ENCODE peak calls at places on chromosomes 16 and 17, in seven cellular contexts. M is H1, I is HepG2, G is K562, N is HCT116, S is SK-N-SH, Q is GM12878. Z is an unnamed sample.

GRCh38 chr17:75242461-75243042 is 18.9 kb downstream of the GGA3 start:
- DNase-seq in M (no peak), G (no peak), S (no peak), Q (no peak), I (no peak), N (no peak), Z (no peak)

GRCh38 chr17:76497979-76498885 is 3.0 kb downstream of the RHBDF2 start:
- DNase-seq in N (no peak), S (peak), Q (no peak), M (no peak), G (no peak), I (peak), Z (peak)

GRCh38 chr17:29433551-29433950 is 43.4 kb downstream of the TAOK1 start:
- DNase-seq in Q (no peak), G (peak), I (no peak), M (no peak), S (no peak), N (no peak), Z (no peak)

GRCh38 chr17:58268774-58269556 is 11.8 kb downstream of the MPO start:
- DNase-seq in M (no peak), N (no peak), G (no peak), I (no peak), S (peak), Q (no peak), Z (no peak)

GRCh38 chr17:13884347-13884746 is 185.0 kb upstream of the COX10 start:
- DNase-seq in M (no peak), N (no peak), I (no peak), G (no peak), S (no peak), Q (no peak), Z (no peak)

GRCh38 chr16:3816326-3816725 is 64.2 kb downstream of the CREBBP start:
- DNase-seq in Q (no peak), N (no peak), I (no peak), S (no peak), G (no peak), M (no peak), Z (no peak)

GRCh38 chr17:32111141-32111771 is 31.0 kb upstream of the RHOT1 start:
- DNase-seq in Q (no peak), M (peak), G (peak), I (peak), S (peak), N (no peak), Z (peak)

GRCh38 chr16:76474048-76474447 is 196.8 kb downstream of the CNTNAP4 start:
- DNase-seq in M (peak), S (no peak), N (no peak), G (no peak), Q (no peak), I (no peak), Z (no peak)

GRCh38 chr17:61237275-61237674 is 162.4 kb upstream of the TBX2 start:
- DNase-seq in Q (no peak), S (no peak), I (no peak), N (no peak), G (no peak), M (no peak), Z (no peak)

GRCh38 chr17:29583324-29584248 is 5.9 kb downstream of the GIT1 start:
- DNase-seq in N (no peak), M (no peak), G (no peak), Q (no peak), S (peak), I (no peak), Z (no peak)

GRCh38 chr17:50151937-50152547 is 1.6 kb upstream of the PPP1R9B start:
- DNase-seq in N (peak), M (no peak), G (peak), S (peak), Q (no peak), I (peak), Z (peak)

GRCh38 chr17:40535924-40536717 is 29.2 kb downstream of the CCR7 start:
- DNase-seq in Q (no peak), I (no peak), M (no peak), N (no peak), G (peak), S (no peak), Z (no peak)

GRCh38 chr16:55184052-55184451 is 140.0 kb upstream of the IRX6 start:
- DNase-seq in N (no peak), M (no peak), Q (no peak), G (no peak), I (no peak), S (peak), Z (no peak)

GRCh38 chr16:8677481-8677880 is 3.1 kb downstream of the ABAT start:
- DNase-seq in N (no peak), S (no peak), I (no peak), G (no peak), M (no peak), Q (no peak), Z (no peak)

GRCh38 chr17:66494023-66494803 is 191.8 kb downstream of the PRKCA start:
- DNase-seq in M (no peak), G (peak), I (no peak), Q (no peak), S (no peak), N (peak), Z (no peak)

GRCh38 chr17:34841467-34841866 is 119.8 kb downstream of the CCT6B start:
- DNase-seq in M (no peak), N (no peak), Q (no peak), G (no peak), I (no peak), S (peak), Z (no peak)

GRCh38 chr17:81735181-81736102 is 23.4 kb downstream of the SLC25A10 start:
- DNase-seq in N (no peak), M (no peak), I (no peak), S (no peak), G (peak), Q (peak), Z (peak)

GRCh38 chr17:3659541-3660111 is 8.8 kb downstream of the TAX1BP3 start:
- DNase-seq in S (no peak), N (no peak), G (no peak), M (no peak), I (no peak), Q (no peak), Z (no peak)

GRCh38 chr16:10558746-10559641 is 21.4 kb downstream of the EMP2 start:
- DNase-seq in Q (no peak), N (no peak), S (no peak), M (no peak), I (no peak), G (no peak), Z (peak)

GRCh38 chr17:31549121-31549524 is 157.6 kb downstream of the RAB11FIP4 start:
- DNase-seq in G (no peak), Q (no peak), I (peak), N (no peak), S (peak), M (no peak), Z (no peak)

GRCh38 chr17:55281592-55282378 is 17.0 kb downstream of the HLF start:
- DNase-seq in M (no peak), Q (no peak), I (no peak), G (no peak), N (no peak), S (no peak), Z (no peak)

GRCh38 chr16:18950469-18951185 is 24.4 kb upstream of the SMG1 start:
- DNase-seq in I (no peak), S (no peak), N (no peak), M (no peak), G (no peak), Q (no peak), Z (no peak)

GRCh38 chr16:18945233-18945632 is 19.0 kb upstream of the SMG1 start:
- DNase-seq in S (no peak), G (no peak), Q (no peak), M (no peak), N (no peak), I (no peak), Z (peak)

GRCh38 chr16:18943414-18943813 is 17.2 kb upstream of the SMG1 start:
- DNase-seq in I (no peak), G (no peak), N (no peak), Q (no peak), M (no peak), S (no peak), Z (no peak)

GRCh38 chr16:18953535-18953934 is 27.3 kb upstream of the SMG1 start:
- DNase-seq in G (no peak), S (no peak), Q (no peak), I (no peak), N (no peak), M (no peak), Z (no peak)

GRCh38 chr16:18948372-18949020 is 22.3 kb upstream of the SMG1 start:
- DNase-seq in Q (no peak), S (no peak), M (no peak), N (no peak), I (no peak), G (no peak), Z (no peak)
- TF ChIP-seq JUND in Q (no peak), S (no peak), M (no peak), N (no peak), I (no peak), G (no peak), Z (no peak)

DNA sequence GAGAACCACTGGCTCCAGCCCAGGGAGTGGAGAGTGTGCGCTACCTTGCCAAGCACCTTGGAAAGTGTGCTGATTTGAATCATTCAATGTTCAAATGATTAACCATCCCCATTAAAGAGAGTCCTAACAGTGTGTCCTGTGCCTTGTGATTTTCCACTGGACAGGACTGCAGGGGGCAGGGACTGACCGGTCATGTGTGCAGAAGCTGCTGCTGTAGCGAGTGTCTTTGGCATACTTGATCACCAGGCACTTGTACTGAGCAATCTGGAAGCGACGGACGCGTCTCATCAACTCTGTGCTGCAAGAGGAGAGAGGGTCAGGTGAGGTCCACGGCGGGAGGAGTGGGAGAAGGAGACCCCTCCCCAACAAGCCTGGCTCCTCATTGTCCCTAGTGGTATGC is 2.0 kb downstream of the TK1 start:
- DNase-seq in G (no peak), Q (no peak), S (no peak), N (no peak), M (no peak), I (no peak), Z (no peak)
- TF ChIP-seq JUND in G (no peak), Q (no peak), S (no peak), N (no peak), M (no peak), I (no peak), Z (no peak)

GRCh38 chr17:63543822-63544420 is 6.4 kb upstream of the DCAF7 start:
- DNase-seq in Q (no peak), N (no peak), M (no peak), I (no peak), S (peak), G (no peak), Z (no peak)
- TF ChIP-seq JUND in Q (no peak), N (no peak), M (no peak), I (no peak), S (no peak), G (no peak), Z (no peak)

DNA sequence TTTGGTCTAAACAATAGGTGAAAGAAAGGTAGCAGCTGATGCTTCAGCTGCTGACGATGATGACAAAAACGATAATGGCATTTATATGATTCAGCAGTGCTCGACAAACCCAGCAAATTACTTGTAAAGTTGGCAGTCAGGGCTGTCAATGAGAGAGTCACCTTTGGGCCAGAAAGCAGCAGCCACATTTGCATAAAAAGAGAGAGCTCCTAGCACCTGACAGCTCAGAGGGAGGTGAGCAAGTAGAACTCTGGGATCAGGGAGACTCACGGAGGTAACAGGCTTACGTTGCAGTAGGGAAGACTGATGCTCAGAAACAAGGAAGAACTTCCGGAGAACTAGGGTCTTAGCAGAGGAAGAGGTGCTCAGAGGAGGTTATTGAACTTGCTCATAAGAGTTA is 291.9 kb upstream of the ZFHX3 start:
- DNase-seq in N (no peak), I (no peak), G (no peak), M (no peak), S (no peak), Q (no peak), Z (no peak)
- TF ChIP-seq JUND in N (no peak), I (no peak), G (no peak), M (no peak), S (no peak), Q (no peak), Z (no peak)

GRCh38 chr16:68902376-68903345 is 59.3 kb downstream of the TANGO6 start:
- DNase-seq in M (no peak), N (peak), Q (no peak), S (peak), G (peak), I (peak), Z (peak)
- TF ChIP-seq JUND in M (no peak), N (no peak), Q (no peak), S (no peak), G (no peak), I (no peak), Z (no peak)

DNA sequence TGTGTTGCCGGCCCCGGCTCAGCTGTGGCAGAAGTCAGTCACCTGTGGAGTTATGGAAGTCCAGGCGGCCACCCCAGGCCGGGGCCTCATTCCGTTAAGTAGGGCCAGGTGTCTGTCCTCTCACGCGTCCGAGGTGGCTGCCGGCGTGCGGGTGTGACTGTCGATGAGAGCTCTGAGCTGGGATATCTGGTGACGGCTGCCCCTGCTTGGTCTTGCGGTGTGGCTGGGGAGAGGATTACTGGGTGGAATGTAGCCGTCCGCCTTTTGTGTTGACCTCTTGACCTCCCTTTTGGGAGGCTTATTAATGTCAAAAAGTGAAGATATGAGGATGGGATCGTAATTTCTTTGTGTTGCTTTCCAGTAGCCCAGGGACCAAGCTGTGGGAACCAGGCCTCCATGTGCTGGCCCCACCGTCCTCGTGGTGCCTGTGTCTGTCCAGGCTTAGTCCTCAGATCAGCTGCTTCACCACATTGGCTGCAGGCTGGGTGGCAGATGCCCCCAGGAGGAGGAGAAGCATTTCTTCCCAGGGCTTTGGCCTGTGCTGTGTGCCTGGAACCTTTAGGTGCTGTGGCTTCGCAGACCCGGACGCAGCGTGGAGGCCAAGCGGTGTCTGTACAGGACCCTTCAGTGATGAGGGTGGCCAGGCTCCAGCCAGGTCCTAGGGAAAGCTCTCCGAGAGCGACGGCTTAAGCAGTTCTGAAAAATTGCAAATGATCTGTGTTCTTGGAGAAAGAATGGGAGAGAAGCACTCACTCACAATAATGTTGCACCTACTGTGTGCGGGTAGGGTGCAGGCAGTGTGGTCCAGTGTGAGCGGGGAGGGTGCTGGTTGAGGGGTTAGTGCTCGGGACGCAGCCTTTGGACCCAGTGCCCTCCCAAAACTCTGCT is 23.2 kb upstream of the ZNF750 start:
- DNase-seq in Q (no peak), S (no peak), M (no peak), N (no peak), I (no peak), G (peak), Z (no peak)
- TF ChIP-seq JUND in Q (no peak), S (no peak), M (no peak), N (no peak), I (no peak), G (no peak), Z (no peak)

GRCh38 chr16:21084631-21085235 is 65.9 kb downstream of the DNAH3 start:
- DNase-seq in I (peak), N (no peak), G (no peak), S (no peak), Q (no peak), M (no peak), Z (no peak)
- TF ChIP-seq JUND in I (no peak), N (no peak), G (no peak), S (no peak), Q (no peak), M (no peak), Z (no peak)

GRCh38 chr16:70804153-70804728 is 3.3 kb upstream of the VAC14 start:
- DNase-seq in G (no peak), N (no peak), S (no peak), I (no peak), M (no peak), Q (no peak), Z (no peak)
- TF ChIP-seq JUND in G (peak), N (no peak), S (no peak), I (no peak), M (no peak), Q (no peak), Z (no peak)

Z was measured in T47D.